ENCODE peak calls at places on chromosomes 11 and 22, in seven cellular contexts. W is stimulated activated CD4-positive, alpha-beta T cell treated with anti-CD3 and anti-CD28 coated beads, Interleukin-1b, Interleukin-23, amount 100 ng/mL, for 1 hour; P is kidney glomerular epithelial cell; O is EL; F is islet precursor cell; N is sciatic nerve; G is GM06990. E is an unnamed sample.

GRCh38 chr22:41725510-41726110 is 26.3 kb downstream of the MEI1 start:
- DNase-seq in W (no peak), P (no peak), O (peak; percentile 81), F (peak; percentile 90), N (no peak), G (no peak), E (no peak)

GRCh38 chr22:31230155-31230870 is 18.2 kb downstream of the LIMK2 start:
- DNase-seq in W (no peak), P (no peak), O (no peak), F (no peak), N (no peak), G (no peak), E (peak; percentile 95)

GRCh38 chr11:134116210-134116609 is 47.3 kb downstream of the JAM3 start:
- DNase-seq in W (no peak), P (no peak), O (no peak), F (no peak), N (no peak), G (no peak), E (no peak)

GRCh38 chr11:133815636-133816035 is 29.7 kb downstream of the SPATA19 start:
- DNase-seq in W (no peak), P (no peak), O (no peak), F (no peak), N (no peak), G (no peak), E (no peak)

GRCh38 chr22:50304528-50305392 is 2.7 kb downstream of the PLXNB2 start:
- DNase-seq in W (no peak), P (no peak), O (peak; percentile 42), F (no peak), N (no peak), G (no peak), E (no peak)

GRCh38 chr22:44112191-44112590 is 68.5 kb upstream of the PARVG start:
- DNase-seq in W (no peak), P (no peak), O (no peak), F (no peak), N (peak; percentile 47), G (no peak), E (no peak)

GRCh38 chr11:61567286-61568061 is 13.4 kb downstream of the SYT7 start:
- DNase-seq in W (peak; percentile 40), P (peak; percentile 50), O (peak; percentile 64), F (peak; percentile 94), N (peak; percentile 89), G (peak; percentile 53), E (peak; percentile 27)

GRCh38 chr11:40337118-40337517 is 1122.3 kb downstream of the LRRC4C start:
- DNase-seq in W (no peak), P (no peak), O (peak; percentile 12), F (no peak), N (no peak), G (no peak), E (no peak)

GRCh38 chr22:35173655-35174054 is 83.6 kb upstream of the HMGXB4 start:
- DNase-seq in W (no peak), P (no peak), O (no peak), F (no peak), N (no peak), G (no peak), E (no peak)

GRCh38 chr22:19419464-19420178 is 11.9 kb downstream of the HIRA start:
- DNase-seq in W (no peak), P (no peak), O (no peak), F (no peak), N (no peak), G (peak; percentile 51), E (no peak)

GRCh38 chr11:2561283-2562180 is 116.7 kb downstream of the KCNQ1 start:
- DNase-seq in W (no peak), P (no peak), O (no peak), F (peak; percentile 43), N (peak; percentile 50), G (no peak), E (no peak)

GRCh38 chr11:71484248-71485062 is 31.5 kb downstream of the NADSYN1 start:
- DNase-seq in W (no peak), P (no peak), O (no peak), F (no peak), N (peak; percentile 42), G (no peak), E (no peak)

GRCh38 chr22:24061124-24061684 is 50.1 kb downstream of the CABIN1 start:
- DNase-seq in W (no peak), P (no peak), O (no peak), F (no peak), N (peak; percentile 36), G (no peak), E (no peak)

GRCh38 chr11:66192181-66192888 is 76.1 kb upstream of the RAB1B start:
- DNase-seq in W (no peak), P (no peak), O (peak; percentile 49), F (no peak), N (no peak), G (no peak), E (no peak)

GRCh38 chr11:104286129-104286528 is 122.2 kb upstream of the PDGFD start:
- DNase-seq in W (no peak), P (no peak), O (no peak), F (no peak), N (no peak), G (no peak), E (no peak)

GRCh38 chr22:33806191-33806590 is 114.1 kb downstream of the LARGE1 start:
- DNase-seq in W (no peak), P (no peak), O (no peak), F (no peak), N (no peak), G (no peak), E (no peak)

GRCh38 chr11:59158206-59159068 is 13.5 kb upstream of the DTX4 start:
- DNase-seq in W (peak; percentile 27), P (peak; percentile 43), O (peak; percentile 65), F (peak; percentile 79), N (peak; percentile 61), G (no peak), E (peak; percentile 71)

GRCh38 chr11:117717485-117718314 is 79.3 kb downstream of the DSCAML1 start:
- DNase-seq in W (no peak), P (peak; percentile 63), O (no peak), F (peak; percentile 77), N (no peak), G (no peak), E (no peak)

E was measured in AML-193.